ENCODE peak calls at places on chromosomes 2 and 18, in six cellular contexts. Z, X, C, Q, E and U are unnamed samples.

GRCh38 chr2:227616631-227617030 is 667 bp upstream of the SCYGR4 start:
- DNase-seq in Z (no peak), X (no peak), C (no peak), Q (no peak), E (no peak), U (no peak)

GRCh38 chr2:112646102-112646719 is 472 bp downstream of the SLC20A1 start:
- DNase-seq in Z (peak), X (peak), C (no peak), Q (peak), E (peak), U (no peak)

GRCh38 chr2:218780851-218781690 is 876 bp upstream of the CYP27A1 start:
- DNase-seq in Z (no peak), X (no peak), C (no peak), Q (no peak), E (no peak), U (no peak)

GRCh38 chr2:150425121-150425559 is 62.3 kb downstream of the RND3 start:
- DNase-seq in Z (peak), X (no peak), C (peak), Q (no peak), E (peak), U (no peak)

GRCh38 chr2:150878347-150878746 is 383.3 kb downstream of the RBM43 start:
- DNase-seq in Z (no peak), X (no peak), C (peak), Q (no peak), E (no peak), U (no peak)

GRCh38 chr18:76697441-76697901 is 124.9 kb upstream of the ZNF236 start:
- DNase-seq in Z (peak), X (peak), C (peak), Q (no peak), E (no peak), U (no peak)

GRCh38 chr2:109355192-109355843 is 226.3 kb downstream of the SH3RF3 start:
- DNase-seq in Z (no peak), X (peak), C (no peak), Q (no peak), E (no peak), U (peak)

GRCh38 chr2:106080955-106081354 is 113.1 kb downstream of the UXS1 start:
- DNase-seq in Z (no peak), X (no peak), C (no peak), Q (no peak), E (no peak), U (no peak)

GRCh38 chr18:59272971-59273935 is at the start of gene RAX:
- DNase-seq in Z (peak), X (peak), C (no peak), Q (no peak), E (peak), U (no peak)

GRCh38 chr2:158412206-158412605 is 44.3 kb downstream of the CCDC148 start:
- DNase-seq in Z (no peak), X (no peak), C (peak), Q (no peak), E (no peak), U (no peak)

GRCh38 chr18:38790303-38790702 is 1224.7 kb upstream of the CELF4 start:
- DNase-seq in Z (peak), X (peak), C (no peak), Q (no peak), E (no peak), U (no peak)

GRCh38 chr2:73503992-73504570 is 118.4 kb downstream of the ALMS1 start:
- DNase-seq in Z (no peak), X (no peak), C (no peak), Q (no peak), E (no peak), U (no peak)

GRCh38 chr2:64049633-64050220 is 30.5 kb upstream of the VPS54 start:
- DNase-seq in Z (peak), X (peak), C (peak), Q (no peak), E (peak), U (no peak)

GRCh38 chr18:79902075-79902474 is 49.4 kb downstream of the SLC66A2 start:
- DNase-seq in Z (no peak), X (no peak), C (no peak), Q (no peak), E (no peak), U (peak)

GRCh38 chr18:54774423-54774822 is 53.9 kb upstream of the RAB27B start:
- DNase-seq in Z (no peak), X (no peak), C (peak), Q (no peak), E (no peak), U (no peak)

GRCh38 chr2:98403878-98404277 is 40.8 kb upstream of the INPP4A start:
- DNase-seq in Z (no peak), X (no peak), C (no peak), Q (no peak), E (no peak), U (no peak)

GRCh38 chr2:205706769-205707375 is 24.6 kb downstream of the NRP2 start:
- DNase-seq in Z (no peak), X (peak), C (peak), Q (no peak), E (no peak), U (no peak)

GRCh38 chr2:146989726-146990125 is 855.1 kb upstream of the ACVR2A start:
- DNase-seq in Z (no peak), X (no peak), C (no peak), Q (no peak), E (no peak), U (no peak)

GRCh38 chr2:45591073-45591472 is 20.0 kb downstream of the SRBD1 start:
- DNase-seq in Z (no peak), X (no peak), C (peak), Q (no peak), E (no peak), U (no peak)

GRCh38 chr2:990970-991369 is 40.3 kb downstream of the SNTG2 start:
- DNase-seq in Z (no peak), X (no peak), C (no peak), Q (no peak), E (no peak), U (no peak)

GRCh38 chr18:54020346-54020745 is 204.1 kb downstream of the MBD2 start:
- DNase-seq in Z (no peak), X (no peak), C (no peak), Q (no peak), E (no peak), U (no peak)

DNA sequence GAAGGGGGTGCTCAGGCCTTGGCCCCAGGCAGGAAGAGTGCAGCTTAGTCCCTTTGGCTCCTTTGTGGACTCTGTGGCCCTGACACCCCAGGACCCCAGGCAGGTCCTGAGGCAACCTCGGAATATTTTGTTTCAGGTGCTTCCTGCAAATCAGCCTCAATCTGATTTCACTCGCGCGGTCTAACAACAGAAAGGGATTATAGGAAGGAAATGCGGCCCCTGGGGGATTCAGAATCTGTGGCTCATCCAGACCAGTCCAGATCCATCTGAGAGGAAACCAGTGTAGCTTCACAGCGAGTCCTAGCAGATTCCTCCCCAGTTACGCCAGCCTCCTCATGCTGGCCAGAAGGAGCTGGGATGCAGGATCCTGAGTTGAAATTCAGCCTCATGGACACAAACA is 59.5 kb upstream of the YWHAQ start:
- DNase-seq in Z (no peak), X (no peak), C (peak), Q (no peak), E (no peak), U (no peak)
- TF ChIP-seq CTCF in Z (no peak), X (no peak), C (no peak), Q (no peak), E (no peak), U (no peak)

GRCh38 chr2:178478442-178479274 is at the start of gene FKBP7:
- DNase-seq in Z (peak), X (peak), C (peak), Q (peak), E (peak), U (peak)
- TF ChIP-seq CTCF in Z (peak), X (peak), C (peak), Q (no peak), E (peak), U (peak)

GRCh38 chr2:241009191-241009590 is 10.8 kb downstream of the SNED1 start:
- DNase-seq in Z (no peak), X (no peak), C (no peak), Q (peak), E (no peak), U (peak)

GRCh38 chr2:241008711-241009121 is 10.3 kb downstream of the SNED1 start:
- DNase-seq in Z (no peak), X (no peak), C (no peak), Q (no peak), E (no peak), U (peak)

GRCh38 chr2:241011296-241011600 is 12.8 kb downstream of the SNED1 start:
- DNase-seq in Z (no peak), X (peak), C (no peak), Q (peak), E (no peak), U (peak)

GRCh38 chr2:241010531-241011295 is 12.3 kb downstream of the SNED1 start:
- DNase-seq in Z (no peak), X (peak), C (no peak), Q (no peak), E (no peak), U (peak)

DNA sequence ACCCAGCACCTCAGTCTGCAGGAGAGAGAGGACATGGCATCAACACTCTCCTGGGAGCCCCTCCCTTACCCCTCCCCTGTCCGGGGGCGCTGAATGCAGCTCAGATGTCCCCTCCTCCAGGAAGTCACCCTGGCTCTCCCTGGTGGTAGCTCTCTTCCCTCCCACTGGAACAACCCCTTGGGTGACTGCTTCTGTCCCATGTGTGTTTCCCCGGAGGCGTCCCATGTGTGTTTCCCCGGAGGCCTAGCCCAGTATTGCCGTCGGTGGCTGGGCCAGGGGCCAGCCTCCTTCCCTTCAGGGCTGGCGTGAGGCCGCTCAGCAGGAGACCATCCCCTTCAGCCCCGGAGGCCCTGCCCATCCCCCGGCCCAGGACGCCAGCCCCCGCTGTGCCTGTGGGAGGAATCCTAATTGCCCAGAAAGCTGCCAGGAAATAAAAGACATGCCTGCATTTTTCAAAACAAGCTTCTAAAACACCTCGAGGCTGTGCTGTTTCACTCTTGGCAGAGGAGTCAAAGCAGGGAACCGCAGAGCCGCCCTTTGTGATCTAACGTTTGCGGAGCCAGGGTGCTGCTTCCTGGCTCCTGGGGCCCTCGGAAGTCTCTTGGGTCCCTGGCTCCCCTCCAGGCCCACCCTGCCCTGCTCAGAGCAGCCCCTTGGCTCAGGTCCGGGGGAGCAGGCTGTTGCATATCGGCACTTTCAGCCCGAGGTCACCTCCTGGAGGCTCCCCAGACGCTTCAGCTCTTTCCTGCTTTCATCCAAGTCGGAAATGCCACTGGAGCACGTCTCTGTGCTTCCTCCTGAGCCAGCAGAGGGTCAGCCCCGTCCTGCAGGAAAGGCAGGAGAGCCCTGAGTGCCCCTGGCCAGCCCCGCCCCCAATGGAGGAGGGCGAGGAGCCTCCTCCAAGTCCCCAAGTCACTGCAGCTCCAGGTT is 11.4 kb downstream of the SNED1 start:
- DNase-seq in Z (peak), X (peak), C (peak), Q (peak), E (no peak), U (peak)
- TF ChIP-seq CTCF in Z (no peak), X (no peak), C (no peak), Q (no peak), E (peak), U (no peak)

GRCh38 chr2:234770715-234771141 is 181.1 kb upstream of the SH3BP4 start:
- DNase-seq in Z (no peak), X (no peak), C (no peak), Q (no peak), E (no peak), U (no peak)
- TF ChIP-seq CTCF in Z (no peak), X (no peak), C (no peak), Q (no peak), E (no peak), U (no peak)

GRCh38 chr2:33085646-33086045 is 138.9 kb downstream of the LTBP1 start:
- DNase-seq in Z (no peak), X (no peak), C (no peak), Q (no peak), E (no peak), U (no peak)

GRCh38 chr2:33083671-33084387 is 137.1 kb downstream of the LTBP1 start:
- DNase-seq in Z (no peak), X (no peak), C (no peak), Q (no peak), E (no peak), U (no peak)

GRCh38 chr2:33090553-33091134 is 143.9 kb downstream of the LTBP1 start:
- DNase-seq in Z (no peak), X (no peak), C (no peak), Q (no peak), E (no peak), U (no peak)

GRCh38 chr2:33084433-33084832 is 137.7 kb downstream of the LTBP1 start:
- DNase-seq in Z (no peak), X (no peak), C (no peak), Q (no peak), E (no peak), U (no peak)

DNA sequence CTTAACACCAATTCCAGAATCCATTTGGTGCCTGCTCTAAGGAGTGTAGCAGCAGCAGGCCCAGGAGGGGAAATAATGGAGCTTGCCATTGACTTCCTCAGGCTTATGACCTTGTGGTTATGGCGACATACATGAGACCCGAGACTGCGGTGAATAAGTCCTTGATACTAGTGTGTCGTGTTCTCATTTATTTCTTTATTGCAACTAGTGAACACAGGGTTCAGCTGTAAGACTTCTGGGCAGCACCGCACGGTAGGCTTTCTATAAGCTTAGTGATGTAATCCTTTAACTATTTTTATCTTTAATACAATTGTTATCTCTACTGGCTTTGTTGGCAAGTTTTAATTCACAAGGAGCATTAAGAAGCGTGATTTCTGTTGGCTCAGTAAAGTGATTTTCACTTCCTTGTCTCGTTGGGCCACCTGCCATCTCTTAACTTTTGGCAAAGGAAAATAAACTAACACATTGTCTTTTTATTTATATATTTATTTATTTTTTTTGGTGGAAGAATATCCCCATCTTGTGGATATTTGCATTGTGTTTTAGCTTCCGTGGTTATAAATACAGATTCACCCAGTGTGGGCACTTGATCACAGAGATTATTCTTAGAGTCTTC is 139.8 kb downstream of the LTBP1 start:
- DNase-seq in Z (no peak), X (no peak), C (peak), Q (no peak), E (no peak), U (no peak)
- TF ChIP-seq CTCF in Z (no peak), X (no peak), C (peak), Q (no peak), E (no peak), U (peak)

DNA sequence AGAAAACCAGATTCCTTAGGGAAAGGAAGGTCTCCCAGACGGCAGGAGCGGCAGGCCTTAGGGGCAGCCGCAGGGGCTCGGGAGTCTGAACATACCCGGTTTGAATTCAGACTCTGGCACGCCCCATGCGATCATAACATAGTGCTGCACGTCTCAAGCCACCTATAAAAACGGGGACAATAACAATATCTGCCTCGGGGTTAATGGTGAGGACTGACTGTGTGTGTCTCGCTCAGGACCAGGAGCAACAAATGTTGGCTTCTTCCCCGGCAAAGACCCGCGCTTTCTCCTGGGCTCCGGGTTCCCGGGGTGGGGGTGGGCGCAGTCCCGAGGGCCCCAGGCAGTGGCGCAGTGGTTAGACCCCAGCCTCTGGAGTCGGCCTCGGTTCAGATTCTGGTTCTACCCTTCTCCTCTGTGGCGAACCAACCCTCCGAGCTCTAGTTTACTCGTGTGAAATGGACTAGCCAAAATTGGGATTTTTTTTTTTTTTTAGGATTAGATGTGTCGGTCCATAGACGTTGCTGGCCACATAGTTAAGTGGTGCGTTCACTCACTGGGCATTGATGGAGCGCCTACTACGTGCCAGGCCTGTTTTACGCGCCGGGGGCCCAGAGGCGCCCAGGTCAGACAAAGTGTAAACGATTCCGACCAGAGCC is 959 bp upstream of the SH3BP4 start:
- DNase-seq in Z (peak), X (peak), C (peak), Q (no peak), E (no peak), U (no peak)
- TF ChIP-seq CTCF in Z (no peak), X (no peak), C (no peak), Q (no peak), E (no peak), U (no peak)

DNA sequence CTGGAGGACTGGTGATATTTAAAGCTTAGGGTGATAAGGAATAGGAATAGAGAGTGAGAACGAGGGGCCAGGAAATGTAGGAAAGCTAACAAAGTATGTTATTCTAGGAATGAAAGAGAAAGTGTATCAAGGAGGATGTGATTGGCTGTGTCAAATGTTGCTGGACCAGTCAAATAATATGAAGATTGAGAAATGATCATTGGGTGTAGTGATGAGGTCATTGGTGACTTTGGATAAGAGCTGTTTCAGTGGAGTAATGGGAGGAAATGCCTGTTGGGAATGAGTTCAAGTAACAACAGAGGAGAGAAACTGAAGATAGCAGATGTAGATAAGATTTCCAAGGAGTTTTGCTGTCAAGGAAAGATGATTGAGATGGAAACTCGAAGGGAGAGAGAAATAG is 74.4 kb downstream of the UBE2E3 start:
- DNase-seq in Z (no peak), X (no peak), C (peak), Q (no peak), E (no peak), U (no peak)
- TF ChIP-seq CTCF in Z (no peak), X (no peak), C (no peak), Q (no peak), E (no peak), U (no peak)

GRCh38 chr2:122805346-122805745 is 1049.9 kb downstream of the TSN start:
- DNase-seq in Z (no peak), X (no peak), C (no peak), Q (no peak), E (no peak), U (no peak)
- TF ChIP-seq CTCF in Z (no peak), X (no peak), C (no peak), Q (no peak), E (no peak), U (no peak)

GRCh38 chr2:114022360-114023085 is 132.6 kb downstream of the ACTR3 start:
- DNase-seq in Z (no peak), X (no peak), C (peak), Q (no peak), E (no peak), U (no peak)

GRCh38 chr2:114020668-114021067 is 130.8 kb downstream of the ACTR3 start:
- DNase-seq in Z (no peak), X (no peak), C (no peak), Q (no peak), E (no peak), U (no peak)

GRCh38 chr2:114027437-114027836 is 137.5 kb downstream of the ACTR3 start:
- DNase-seq in Z (no peak), X (no peak), C (no peak), Q (no peak), E (no peak), U (no peak)

DNA sequence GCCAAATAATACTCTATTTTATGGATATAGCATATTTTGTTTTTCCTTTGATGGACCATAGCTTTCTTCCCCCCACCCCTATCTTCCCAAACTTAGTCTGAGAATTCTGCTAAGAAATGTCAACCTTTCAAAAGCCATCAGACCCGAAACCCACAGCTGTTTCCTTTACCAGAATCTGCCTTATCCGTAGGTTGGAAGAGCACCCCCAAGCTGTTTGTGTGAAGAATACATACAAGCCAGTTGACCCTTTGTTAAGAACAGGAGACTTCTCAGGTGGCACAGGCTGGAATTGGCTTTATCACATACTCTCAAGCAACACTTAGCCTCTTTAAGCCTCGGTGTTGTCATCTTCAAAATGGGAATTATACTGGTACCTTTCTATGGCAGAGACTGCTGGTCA is 135.1 kb downstream of the ACTR3 start:
- DNase-seq in Z (no peak), X (no peak), C (no peak), Q (no peak), E (no peak), U (no peak)
- TF ChIP-seq CTCF in Z (no peak), X (no peak), C (no peak), Q (no peak), E (no peak), U (no peak)